ENCODE peak calls at places on chromosome 1, in seven cellular contexts. H is adipocyte, O is activated T-cell treated with anti-CD3 and anti-CD28 coated beads for 48 hours, X is kidney, Q is tibial artery, P is Right ventricle myocardium superior, T is heart right ventricle. R is an unnamed sample.

GRCh38 chr1:223298706-223299105 is 65.3 kb downstream of the SUSD4 start:
- DNase-seq in Q (no peak), X (no peak), O (no peak), P (no peak), T (no peak), H (peak), R (no peak)

GRCh38 chr1:210626341-210626740 is 297.6 kb downstream of the HHAT start:
- DNase-seq in T (peak), P (no peak), Q (no peak), H (no peak), X (no peak), O (no peak), R (no peak)

GRCh38 chr1:167516404-167517388 is 1.6 kb downstream of the CD247 start:
- DNase-seq in Q (no peak), H (no peak), T (no peak), P (no peak), O (no peak), X (no peak), R (no peak)

GRCh38 chr1:63051886-63052285 is 268.0 kb downstream of the ATG4C start:
- DNase-seq in O (no peak), P (no peak), X (no peak), T (no peak), Q (no peak), H (no peak), R (no peak)

GRCh38 chr1:110235839-110236682 is 25.9 kb downstream of the KCNC4 start:
- DNase-seq in H (peak), T (no peak), X (peak), P (no peak), O (peak), Q (no peak), R (no peak)

GRCh38 chr1:85460555-85461088 is 4.3 kb downstream of the DDAH1 start:
- DNase-seq in P (no peak), T (no peak), Q (no peak), X (no peak), H (no peak), O (no peak), R (no peak)

GRCh38 chr1:182784556-182785171 is 4.9 kb upstream of the NPL start:
- DNase-seq in X (no peak), O (no peak), Q (no peak), T (peak), P (no peak), H (peak), R (no peak)

GRCh38 chr1:18705811-18706210 is 75.2 kb downstream of the PAX7 start:
- DNase-seq in O (no peak), H (no peak), Q (no peak), T (no peak), X (no peak), P (no peak), R (no peak)

GRCh38 chr1:99645199-99645598 is 714 bp upstream of the PALMD start:
- DNase-seq in O (no peak), P (peak), H (peak), Q (peak), X (no peak), T (peak), R (peak)

GRCh38 chr1:155287987-155288543 is 10.8 kb downstream of the HCN3 start:
- DNase-seq in P (no peak), X (no peak), T (no peak), H (no peak), Q (no peak), O (no peak), R (no peak)

GRCh38 chr1:37517569-37517968 is 3.0 kb upstream of the MEAF6 start:
- DNase-seq in H (no peak), X (no peak), O (no peak), Q (no peak), P (no peak), T (no peak), R (no peak)

GRCh38 chr1:103525114-103525606 is 339 bp upstream of the RNPC3 start:
- DNase-seq in T (no peak), Q (no peak), P (no peak), X (no peak), H (peak), O (no peak), R (no peak)

GRCh38 chr1:183039985-183040447 is 16.8 kb downstream of the LAMC1 start:
- DNase-seq in P (no peak), H (peak), X (no peak), O (no peak), T (no peak), Q (no peak), R (no peak)

GRCh38 chr1:2247760-2248126 is 19.6 kb downstream of the SKI start:
- DNase-seq in H (no peak), P (peak), T (no peak), Q (peak), O (no peak), X (no peak), R (peak)

GRCh38 chr1:168170552-168171508 is 7.9 kb upstream of the TIPRL start:
- DNase-seq in O (no peak), T (no peak), X (no peak), Q (no peak), P (no peak), H (no peak), R (no peak)

GRCh38 chr1:91610102-91610501 is 109.5 kb downstream of the CDC7 start:
- DNase-seq in X (no peak), Q (no peak), P (no peak), O (no peak), H (no peak), T (no peak), R (no peak)

GRCh38 chr1:9929431-9930385 is 13.5 kb downstream of the LZIC start:
- DNase-seq in O (no peak), H (no peak), Q (no peak), P (no peak), T (no peak), X (no peak), R (no peak)

GRCh38 chr1:66282343-66282852 is 251.6 kb upstream of the SGIP1 start:
- DNase-seq in Q (no peak), X (no peak), H (peak), P (no peak), O (peak), T (peak), R (no peak)

GRCh38 chr1:65527211-65527610 is 106.7 kb downstream of the LEPR start:
- DNase-seq in P (no peak), O (no peak), H (peak), X (no peak), Q (no peak), T (no peak), R (no peak)

GRCh38 chr1:106120789-106121188 is 935.7 kb upstream of the PRMT6 start:
- DNase-seq in T (no peak), P (no peak), O (no peak), X (no peak), Q (no peak), H (no peak), R (no peak)

GRCh38 chr1:4089421-4090175 is 189.5 kb upstream of the C1orf174 start:
- DNase-seq in P (no peak), H (no peak), O (no peak), X (no peak), T (no peak), Q (no peak), R (no peak)

GRCh38 chr1:205677152-205677551 is 3.2 kb downstream of the SLC45A3 start:
- DNase-seq in O (no peak), Q (no peak), T (no peak), P (no peak), H (no peak), X (no peak), R (no peak)

GRCh38 chr1:79899914-79900313 is 893.4 kb upstream of the ADGRL4 start:
- DNase-seq in P (no peak), T (no peak), Q (no peak), X (no peak), O (no peak), H (peak), R (no peak)

GRCh38 chr1:33317354-33317753 is 3.5 kb downstream of the A3GALT2 start:
- DNase-seq in Q (no peak), T (no peak), X (peak), H (peak), P (no peak), O (no peak), R (no peak)

GRCh38 chr1:25082216-25082899 is 149.9 kb downstream of the SYF2 start:
- DNase-seq in P (peak), T (no peak), Q (no peak), H (no peak), O (no peak), X (no peak), R (no peak)

GRCh38 chr1:158163000-158163947 is 17.4 kb upstream of the CD1D start:
- DNase-seq in Q (no peak), T (no peak), O (no peak), H (no peak), P (no peak), X (no peak), R (no peak)

GRCh38 chr1:86913399-86913895 is 479 bp downstream of the SELENOF start:
- DNase-seq in T (no peak), P (no peak), X (no peak), Q (no peak), H (peak), O (peak), R (no peak)

R was measured in left ventricle myocardium superior.